ENCODE peak calls at places on chromosomes 2 and 18, in five cellular contexts. One of them, this sample, is unnamed.

GRCh38 chr2:240670402-240670801 is 12.3 kb downstream of the AQP12B start:
- DNase-seq in GM12865: no peak
- DNase-seq in NAMALWA: no peak
- DNase-seq in stimulated activated CD4-positive, alpha-beta T cell treated with anti-CD3 and anti-CD28 coated beads, Interleukin-15, amount 100 ng/mL, for 24 hours: no peak
- DNase-seq in NT2/D1: no peak
- DNase-seq in this sample: no peak

GRCh38 chr2:157899125-157899839 is 23.2 kb upstream of the ACVR1 start:
- DNase-seq in GM12865: peak
- DNase-seq in NAMALWA: no peak
- DNase-seq in stimulated activated CD4-positive, alpha-beta T cell treated with anti-CD3 and anti-CD28 coated beads, Interleukin-15, amount 100 ng/mL, for 24 hours: peak
- DNase-seq in NT2/D1: no peak
- DNase-seq in this sample: no peak

GRCh38 chr18:62979172-62979571 is 263.8 kb downstream of the PHLPP1 start:
- DNase-seq in GM12865: no peak
- DNase-seq in NAMALWA: peak
- DNase-seq in stimulated activated CD4-positive, alpha-beta T cell treated with anti-CD3 and anti-CD28 coated beads, Interleukin-15, amount 100 ng/mL, for 24 hours: no peak
- DNase-seq in NT2/D1: no peak
- DNase-seq in this sample: no peak

GRCh38 chr2:235740821-235741220 is 247.0 kb downstream of the AGAP1 start:
- DNase-seq in GM12865: no peak
- DNase-seq in NAMALWA: no peak
- DNase-seq in stimulated activated CD4-positive, alpha-beta T cell treated with anti-CD3 and anti-CD28 coated beads, Interleukin-15, amount 100 ng/mL, for 24 hours: no peak
- DNase-seq in NT2/D1: no peak
- DNase-seq in this sample: peak

GRCh38 chr2:64610456-64610855 is 43.3 kb downstream of the SERTAD2 start:
- DNase-seq in GM12865: no peak
- DNase-seq in NAMALWA: no peak
- DNase-seq in stimulated activated CD4-positive, alpha-beta T cell treated with anti-CD3 and anti-CD28 coated beads, Interleukin-15, amount 100 ng/mL, for 24 hours: no peak
- DNase-seq in NT2/D1: no peak
- DNase-seq in this sample: no peak

GRCh38 chr18:26719909-26720308 is 145.6 kb downstream of the AQP4 start:
- DNase-seq in GM12865: no peak
- DNase-seq in NAMALWA: no peak
- DNase-seq in stimulated activated CD4-positive, alpha-beta T cell treated with anti-CD3 and anti-CD28 coated beads, Interleukin-15, amount 100 ng/mL, for 24 hours: no peak
- DNase-seq in NT2/D1: no peak
- DNase-seq in this sample: no peak

GRCh38 chr18:79503406-79503805 is 107.7 kb downstream of the NFATC1 start:
- DNase-seq in GM12865: no peak
- DNase-seq in NAMALWA: no peak
- DNase-seq in stimulated activated CD4-positive, alpha-beta T cell treated with anti-CD3 and anti-CD28 coated beads, Interleukin-15, amount 100 ng/mL, for 24 hours: no peak
- DNase-seq in NT2/D1: no peak
- DNase-seq in this sample: no peak

GRCh38 chr2:65550246-65550645 is 117.8 kb upstream of the SPRED2 start:
- DNase-seq in GM12865: no peak
- DNase-seq in NAMALWA: no peak
- DNase-seq in stimulated activated CD4-positive, alpha-beta T cell treated with anti-CD3 and anti-CD28 coated beads, Interleukin-15, amount 100 ng/mL, for 24 hours: no peak
- DNase-seq in NT2/D1: no peak
- DNase-seq in this sample: no peak

GRCh38 chr2:201968045-201968444 is 65.6 kb upstream of the FZD7 start:
- DNase-seq in GM12865: no peak
- DNase-seq in NAMALWA: no peak
- DNase-seq in stimulated activated CD4-positive, alpha-beta T cell treated with anti-CD3 and anti-CD28 coated beads, Interleukin-15, amount 100 ng/mL, for 24 hours: no peak
- DNase-seq in NT2/D1: no peak
- DNase-seq in this sample: no peak

GRCh38 chr18:50061876-50062517 is 132.9 kb downstream of the MYO5B start:
- DNase-seq in GM12865: no peak
- DNase-seq in NAMALWA: no peak
- DNase-seq in stimulated activated CD4-positive, alpha-beta T cell treated with anti-CD3 and anti-CD28 coated beads, Interleukin-15, amount 100 ng/mL, for 24 hours: no peak
- DNase-seq in NT2/D1: no peak
- DNase-seq in this sample: no peak

GRCh38 chr2:8252997-8253694 is 428.7 kb upstream of the ID2 start:
- DNase-seq in GM12865: peak
- DNase-seq in NAMALWA: peak
- DNase-seq in stimulated activated CD4-positive, alpha-beta T cell treated with anti-CD3 and anti-CD28 coated beads, Interleukin-15, amount 100 ng/mL, for 24 hours: no peak
- DNase-seq in NT2/D1: no peak
- DNase-seq in this sample: no peak

GRCh38 chr18:65568866-65569265 is 181.9 kb upstream of the CDH7 start:
- DNase-seq in GM12865: no peak
- DNase-seq in NAMALWA: no peak
- DNase-seq in stimulated activated CD4-positive, alpha-beta T cell treated with anti-CD3 and anti-CD28 coated beads, Interleukin-15, amount 100 ng/mL, for 24 hours: no peak
- DNase-seq in NT2/D1: no peak
- DNase-seq in this sample: no peak

GRCh38 chr2:10889741-10890215 is 22.0 kb upstream of the KCNF1 start:
- DNase-seq in GM12865: no peak
- DNase-seq in NAMALWA: no peak
- DNase-seq in stimulated activated CD4-positive, alpha-beta T cell treated with anti-CD3 and anti-CD28 coated beads, Interleukin-15, amount 100 ng/mL, for 24 hours: no peak
- DNase-seq in NT2/D1: no peak
- DNase-seq in this sample: no peak

GRCh38 chr2:186349508-186349907 is 136.6 kb upstream of the ZC3H15 start:
- DNase-seq in GM12865: peak
- DNase-seq in NAMALWA: peak
- DNase-seq in stimulated activated CD4-positive, alpha-beta T cell treated with anti-CD3 and anti-CD28 coated beads, Interleukin-15, amount 100 ng/mL, for 24 hours: no peak
- DNase-seq in NT2/D1: no peak
- DNase-seq in this sample: peak

GRCh38 chr18:24161304-24161703 is 22.4 kb downstream of the CABYR start:
- DNase-seq in GM12865: no peak
- DNase-seq in NAMALWA: no peak
- DNase-seq in stimulated activated CD4-positive, alpha-beta T cell treated with anti-CD3 and anti-CD28 coated beads, Interleukin-15, amount 100 ng/mL, for 24 hours: no peak
- DNase-seq in NT2/D1: no peak
- DNase-seq in this sample: no peak

GRCh38 chr2:204177977-204178522 is 241.5 kb downstream of the ICOS start:
- DNase-seq in GM12865: peak
- DNase-seq in NAMALWA: peak
- DNase-seq in stimulated activated CD4-positive, alpha-beta T cell treated with anti-CD3 and anti-CD28 coated beads, Interleukin-15, amount 100 ng/mL, for 24 hours: peak
- DNase-seq in NT2/D1: peak
- DNase-seq in this sample: peak

GRCh38 chr2:47485751-47486300 is 82.9 kb downstream of the MSH2 start:
- DNase-seq in GM12865: no peak
- DNase-seq in NAMALWA: no peak
- DNase-seq in stimulated activated CD4-positive, alpha-beta T cell treated with anti-CD3 and anti-CD28 coated beads, Interleukin-15, amount 100 ng/mL, for 24 hours: no peak
- DNase-seq in NT2/D1: no peak
- DNase-seq in this sample: no peak

GRCh38 chr2:168002021-168002553 is 245.3 kb downstream of the STK39 start:
- DNase-seq in GM12865: peak
- DNase-seq in NAMALWA: peak
- DNase-seq in stimulated activated CD4-positive, alpha-beta T cell treated with anti-CD3 and anti-CD28 coated beads, Interleukin-15, amount 100 ng/mL, for 24 hours: no peak
- DNase-seq in NT2/D1: no peak
- DNase-seq in this sample: no peak

GRCh38 chr18:41599529-41599928 is 355.5 kb upstream of the PIK3C3 start:
- DNase-seq in GM12865: no peak
- DNase-seq in NAMALWA: no peak
- DNase-seq in stimulated activated CD4-positive, alpha-beta T cell treated with anti-CD3 and anti-CD28 coated beads, Interleukin-15, amount 100 ng/mL, for 24 hours: no peak
- DNase-seq in NT2/D1: no peak
- DNase-seq in this sample: no peak

GRCh38 chr2:135257383-135258090 is 205.4 kb downstream of the RAB3GAP1 start:
- DNase-seq in GM12865: no peak
- DNase-seq in NAMALWA: no peak
- DNase-seq in stimulated activated CD4-positive, alpha-beta T cell treated with anti-CD3 and anti-CD28 coated beads, Interleukin-15, amount 100 ng/mL, for 24 hours: no peak
- DNase-seq in NT2/D1: no peak
- DNase-seq in this sample: no peak

GRCh38 chr2:118697771-118698170 is 149.7 kb downstream of the EN1 start:
- DNase-seq in GM12865: no peak
- DNase-seq in NAMALWA: no peak
- DNase-seq in stimulated activated CD4-positive, alpha-beta T cell treated with anti-CD3 and anti-CD28 coated beads, Interleukin-15, amount 100 ng/mL, for 24 hours: no peak
- DNase-seq in NT2/D1: no peak
- DNase-seq in this sample: no peak

GRCh38 chr2:53896864-53897263 is 37.1 kb upstream of the GPR75 start:
- DNase-seq in GM12865: no peak
- DNase-seq in NAMALWA: no peak
- DNase-seq in stimulated activated CD4-positive, alpha-beta T cell treated with anti-CD3 and anti-CD28 coated beads, Interleukin-15, amount 100 ng/mL, for 24 hours: no peak
- DNase-seq in NT2/D1: no peak
- DNase-seq in this sample: no peak

GRCh38 chr2:37789988-37790387 is 118.5 kb upstream of the CDC42EP3 start:
- DNase-seq in GM12865: no peak
- DNase-seq in NAMALWA: no peak
- DNase-seq in stimulated activated CD4-positive, alpha-beta T cell treated with anti-CD3 and anti-CD28 coated beads, Interleukin-15, amount 100 ng/mL, for 24 hours: no peak
- DNase-seq in NT2/D1: no peak
- DNase-seq in this sample: no peak

GRCh38 chr18:63260075-63260754 is 59.4 kb downstream of the BCL2 start:
- DNase-seq in GM12865: no peak
- DNase-seq in NAMALWA: no peak
- DNase-seq in stimulated activated CD4-positive, alpha-beta T cell treated with anti-CD3 and anti-CD28 coated beads, Interleukin-15, amount 100 ng/mL, for 24 hours: no peak
- DNase-seq in NT2/D1: no peak
- DNase-seq in this sample: no peak

GRCh38 chr2:240452471-240453256 is 17.2 kb downstream of the GPC1 start:
- DNase-seq in GM12865: no peak
- DNase-seq in NAMALWA: no peak
- DNase-seq in stimulated activated CD4-positive, alpha-beta T cell treated with anti-CD3 and anti-CD28 coated beads, Interleukin-15, amount 100 ng/mL, for 24 hours: peak
- DNase-seq in NT2/D1: no peak
- DNase-seq in this sample: peak

GRCh38 chr2:86065512-86065911 is 40.2 kb downstream of the POLR1A start:
- DNase-seq in GM12865: no peak
- DNase-seq in NAMALWA: no peak
- DNase-seq in stimulated activated CD4-positive, alpha-beta T cell treated with anti-CD3 and anti-CD28 coated beads, Interleukin-15, amount 100 ng/mL, for 24 hours: no peak
- DNase-seq in NT2/D1: no peak
- DNase-seq in this sample: no peak

GRCh38 chr18:54828986-54829385 is 709 bp downstream of the RAB27B start:
- DNase-seq in GM12865: no peak
- DNase-seq in NAMALWA: no peak
- DNase-seq in stimulated activated CD4-positive, alpha-beta T cell treated with anti-CD3 and anti-CD28 coated beads, Interleukin-15, amount 100 ng/mL, for 24 hours: no peak
- DNase-seq in NT2/D1: no peak
- DNase-seq in this sample: peak

GRCh38 chr2:204871246-204871953 is 326.1 kb downstream of the PARD3B start:
- DNase-seq in GM12865: peak
- DNase-seq in NAMALWA: peak
- DNase-seq in stimulated activated CD4-positive, alpha-beta T cell treated with anti-CD3 and anti-CD28 coated beads, Interleukin-15, amount 100 ng/mL, for 24 hours: no peak
- DNase-seq in NT2/D1: peak
- DNase-seq in this sample: no peak

GRCh38 chr2:220460257-220460985 is 833.0 kb downstream of the SLC4A3 start:
- DNase-seq in GM12865: no peak
- DNase-seq in NAMALWA: peak
- DNase-seq in stimulated activated CD4-positive, alpha-beta T cell treated with anti-CD3 and anti-CD28 coated beads, Interleukin-15, amount 100 ng/mL, for 24 hours: no peak
- DNase-seq in NT2/D1: peak
- DNase-seq in this sample: no peak

GRCh38 chr2:219362524-219363164 is 25.1 kb downstream of the DNPEP start:
- DNase-seq in GM12865: peak
- DNase-seq in NAMALWA: no peak
- DNase-seq in stimulated activated CD4-positive, alpha-beta T cell treated with anti-CD3 and anti-CD28 coated beads, Interleukin-15, amount 100 ng/mL, for 24 hours: no peak
- DNase-seq in NT2/D1: no peak
- DNase-seq in this sample: peak

GRCh38 chr2:66438498-66439290 is 3.8 kb downstream of the MEIS1 start:
- DNase-seq in GM12865: no peak
- DNase-seq in NAMALWA: no peak
- DNase-seq in stimulated activated CD4-positive, alpha-beta T cell treated with anti-CD3 and anti-CD28 coated beads, Interleukin-15, amount 100 ng/mL, for 24 hours: no peak
- DNase-seq in NT2/D1: no peak
- DNase-seq in this sample: no peak

GRCh38 chr18:73564073-73564472 is 583.6 kb downstream of the FBXO15 start:
- DNase-seq in GM12865: no peak
- DNase-seq in NAMALWA: no peak
- DNase-seq in stimulated activated CD4-positive, alpha-beta T cell treated with anti-CD3 and anti-CD28 coated beads, Interleukin-15, amount 100 ng/mL, for 24 hours: no peak
- DNase-seq in NT2/D1: no peak
- DNase-seq in this sample: no peak

GRCh38 chr2:133788391-133788790 is 220.1 kb upstream of the NCKAP5 start:
- DNase-seq in GM12865: no peak
- DNase-seq in NAMALWA: no peak
- DNase-seq in stimulated activated CD4-positive, alpha-beta T cell treated with anti-CD3 and anti-CD28 coated beads, Interleukin-15, amount 100 ng/mL, for 24 hours: no peak
- DNase-seq in NT2/D1: no peak
- DNase-seq in this sample: no peak

GRCh38 chr2:15241929-15242328 is 319.2 kb downstream of the NBAS start:
- DNase-seq in GM12865: no peak
- DNase-seq in NAMALWA: no peak
- DNase-seq in stimulated activated CD4-positive, alpha-beta T cell treated with anti-CD3 and anti-CD28 coated beads, Interleukin-15, amount 100 ng/mL, for 24 hours: no peak
- DNase-seq in NT2/D1: no peak
- DNase-seq in this sample: no peak